ENCODE peak calls at places on chromosomes 6 and 20, in ten cellular contexts. H is left lung; R is effector memory CD4-positive, alpha-beta T cell; O is heart left ventricle; W is suprapubic skin; E is CD8-positive, alpha-beta T cell; U is breast epithelium; M is IMR-90; X is HepG2; F is small intestine. A is an unnamed sample. For H3K4me1 and H3K9me3, the result is how much of the 10 kb centered on the place peaks cover.

GRCh38 chr20:39943336-39943735 is 745.7 kb downstream of the MAFB start:
- DNase-seq in R (no peak), X (no peak), W (no peak), E (no peak), F (no peak), U (no peak), O (no peak), M (no peak), H (no peak), A (no peak)

GRCh38 chr20:46552460-46553420 is 2.3 kb upstream of the OCSTAMP start:
- DNase-seq in O (no peak), F (peak), W (no peak), X (no peak), U (no peak), M (no peak), H (no peak), E (no peak), R (no peak), A (no peak)

GRCh38 chr6:156953478-156954146 is 176.4 kb downstream of the ARID1B start:
- DNase-seq in R (no peak), W (no peak), F (peak), O (peak), M (peak), E (no peak), X (peak), U (no peak), H (no peak), A (peak)

GRCh38 chr6:91167846-91168245 is 581.0 kb upstream of the MAP3K7 start:
- DNase-seq in M (no peak), E (no peak), O (no peak), W (no peak), F (no peak), X (peak), H (no peak), R (no peak), U (no peak), A (no peak)

GRCh38 chr20:54088430-54088829 is 18.0 kb upstream of the BCAS1 start:
- DNase-seq in M (no peak), R (no peak), E (no peak), U (no peak), O (no peak), F (no peak), W (no peak), X (no peak), H (no peak), A (no peak)

GRCh38 chr6:112216699-112217551 is 37.4 kb downstream of the LAMA4 start:
- DNase-seq in E (no peak), F (no peak), X (no peak), U (no peak), R (no peak), W (no peak), M (peak), H (no peak), O (no peak), A (no peak)

GRCh38 chr6:55822815-55823214 is 52.6 kb downstream of the BMP5 start:
- DNase-seq in E (no peak), R (no peak), X (no peak), H (no peak), M (peak), U (no peak), O (no peak), F (no peak), W (no peak), A (no peak)

GRCh38 chr20:46406200-46406985 is at the start of gene ELMO2:
- DNase-seq in E (peak), W (peak), O (peak), M (peak), X (peak), F (peak), U (peak), R (peak), H (peak), A (peak)

GRCh38 chr20:53917145-53918009 is 153.0 kb downstream of the BCAS1 start:
- DNase-seq in U (peak), H (peak), E (no peak), R (no peak), O (peak), M (no peak), F (no peak), X (no peak), W (peak), A (no peak)

GRCh38 chr6:28768187-28768913 is 155.4 kb downstream of the TRIM27 start:
- DNase-seq in M (no peak), H (no peak), U (no peak), F (no peak), O (no peak), W (no peak), R (no peak), X (no peak), E (no peak), A (no peak)

GRCh38 chr6:137489410-137490371 is 4.5 kb downstream of the OLIG3 start:
- DNase-seq in X (no peak), W (no peak), F (no peak), E (no peak), M (no peak), R (no peak), U (no peak), O (no peak), H (no peak), A (no peak)

GRCh38 chr6:4774715-4775590 is 1.3 kb upstream of the CDYL start:
- DNase-seq in H (peak), U (peak), W (peak), E (no peak), M (no peak), R (peak), X (no peak), O (peak), F (peak), A (no peak)

GRCh38 chr6:129331450-129332138 is 378.4 kb downstream of the ARHGAP18 start:
- DNase-seq in F (no peak), X (no peak), U (no peak), M (peak), W (no peak), H (no peak), E (no peak), R (no peak), O (no peak), A (no peak)

GRCh38 chr6:37134622-37135191 is 35.2 kb upstream of the PIM1 start:
- DNase-seq in O (no peak), U (peak), H (peak), R (peak), W (no peak), E (no peak), X (no peak), M (peak), F (peak), A (peak)

GRCh38 chr20:48102076-48102787 is 317.0 kb upstream of the SULF2 start:
- DNase-seq in R (no peak), E (no peak), W (no peak), U (no peak), O (no peak), M (no peak), H (no peak), X (no peak), F (no peak), A (no peak)

GRCh38 chr6:83893024-83893423 is 33.5 kb downstream of the CYB5R4 start:
- DNase-seq in X (no peak), H (no peak), U (no peak), M (no peak), O (no peak), F (no peak), R (no peak), E (no peak), W (no peak), A (no peak)

GRCh38 chr6:56541736-56542366 is 100.8 kb downstream of the DST start:
- DNase-seq in W (no peak), X (peak), O (no peak), H (no peak), E (no peak), U (no peak), R (no peak), M (no peak), F (no peak), A (no peak)

GRCh38 chr6:169452117-169452868 is 198.6 kb upstream of the THBS2 start:
- DNase-seq in O (peak), U (peak), M (peak), H (peak), F (no peak), R (no peak), W (peak), E (no peak), X (no peak), A (no peak)

GRCh38 chr6:35494161-35494563 is 2.7 kb downstream of the TEAD3 start:
- DNase-seq in U (no peak), M (peak), R (no peak), H (no peak), F (no peak), O (no peak), W (no peak), X (no peak), E (no peak), A (no peak)

GRCh38 chr20:57715268-57715904 is 5.6 kb upstream of the PMEPA1 start:
- DNase-seq in U (no peak), H (no peak), E (no peak), W (no peak), F (no peak), X (no peak), M (no peak), R (no peak), O (no peak), A (no peak)

GRCh38 chr20:57717797-57718196 is 8.0 kb upstream of the PMEPA1 start:
- DNase-seq in O (no peak), H (no peak), R (no peak), M (no peak), W (no peak), U (no peak), F (no peak), X (no peak), E (no peak), A (no peak)

GRCh38 chr20:57718490-57719009 is 8.7 kb upstream of the PMEPA1 start:
- DNase-seq in M (peak), X (peak), U (peak), H (peak), E (peak), R (peak), F (peak), O (peak), W (peak), A (peak)

GRCh38 chr20:57716202-57716601 is 6.4 kb upstream of the PMEPA1 start:
- DNase-seq in X (no peak), R (no peak), U (no peak), O (no peak), W (no peak), H (no peak), E (no peak), F (no peak), M (peak), A (no peak)

GRCh38 chr20:57716893-57717292 is 7.1 kb upstream of the PMEPA1 start:
- DNase-seq in X (no peak), R (no peak), O (peak), F (no peak), M (no peak), E (no peak), H (no peak), W (no peak), U (no peak), A (no peak)
- H3K27ac ChIP-seq in X (no peak), R (no peak), O (no peak), F (no peak), M (no peak), E (no peak), H (no peak), W (no peak), U (no peak), A (no peak)

DNA sequence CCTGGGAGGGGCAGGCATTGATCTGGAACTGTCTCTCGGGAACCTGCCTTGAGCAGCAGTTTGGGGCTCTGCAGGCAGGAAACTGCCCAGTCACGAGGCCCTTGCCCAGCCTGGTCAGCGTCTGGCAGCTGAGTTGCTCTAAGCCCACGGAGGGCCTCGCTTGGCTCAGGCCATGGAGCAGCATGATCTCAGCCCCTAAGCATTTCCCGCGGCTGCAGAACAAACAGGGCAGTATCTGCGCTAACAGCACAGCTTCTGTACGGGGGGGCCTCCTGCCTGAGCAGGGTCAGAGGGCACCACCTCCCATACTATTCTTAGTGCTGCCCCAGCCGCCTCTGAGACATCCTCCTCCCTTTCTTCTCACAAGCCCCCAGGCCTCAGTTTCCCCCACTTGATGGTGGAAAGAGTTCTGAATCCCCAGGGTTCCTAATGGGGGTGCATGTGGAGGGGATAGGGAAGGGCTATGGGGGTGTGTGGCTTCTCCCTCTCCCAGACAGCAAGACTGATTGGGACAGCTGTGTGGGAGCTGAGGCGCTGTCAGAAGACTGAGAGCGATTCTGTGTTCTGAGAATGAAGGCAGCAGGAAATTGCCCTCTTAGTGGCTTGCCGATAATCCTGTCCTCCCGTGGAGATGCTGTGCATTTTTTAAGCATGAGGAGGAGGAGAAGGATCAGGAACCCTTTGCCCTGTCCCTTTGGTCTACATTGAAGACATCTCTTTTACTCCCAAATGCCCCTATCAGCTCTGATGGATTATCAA is 46.4 kb downstream of the MOCS1 start:
- DNase-seq in H (peak), R (no peak), W (no peak), M (peak), U (no peak), F (no peak), E (no peak), X (peak), O (peak), A (no peak)
- H3K4me1 ChIP-seq in H (under half), R (under half), W (under half), M (under half), U (under half), F (under half), E (under half), X (under half), O (under half), A (under half)

GRCh38 chr6:27214126-27214601 is 33.3 kb upstream of the PRSS16 start:
- DNase-seq in H (no peak), W (no peak), X (no peak), R (no peak), U (no peak), M (no peak), F (no peak), E (no peak), O (no peak), A (no peak)

GRCh38 chr6:27213544-27214125 is 33.9 kb upstream of the PRSS16 start:
- DNase-seq in R (no peak), E (no peak), W (no peak), X (no peak), U (no peak), H (no peak), F (no peak), O (no peak), M (peak), A (no peak)

GRCh38 chr6:27216874-27217273 is 30.6 kb upstream of the PRSS16 start:
- DNase-seq in F (no peak), H (no peak), O (no peak), W (no peak), M (no peak), E (no peak), U (no peak), R (no peak), X (no peak), A (no peak)
- H3K9me3 ChIP-seq in F (under half), H (under half), O (under half), W (under half), M (under half), E (under half), U (under half), R (under half), X (under half), A (under half)

GRCh38 chr6:22828179-22829062 is 259.1 kb downstream of the HDGFL1 start:
- DNase-seq in R (no peak), W (no peak), X (peak), H (peak), M (peak), F (peak), O (no peak), E (no peak), U (peak), A (no peak)
- H3K27ac ChIP-seq in R (no peak), W (peak), X (no peak), H (peak), M (peak), F (no peak), O (no peak), E (no peak), U (peak), A (no peak)

A was measured in CD4-positive, alpha-beta memory T cell.